ENCODE peak calls at places on chromosomes 3 and 15, in four cellular contexts. One of them, this sample, is unnamed.

GRCh38 chr3:129525341-129525968 is 3.0 kb upstream of the RHO start:
- DNase-seq in NB4: peak; percentile 62
- DNase-seq in omental fat pad: no peak
- DNase-seq in BE2C: no peak
- DNase-seq in this sample: no peak

GRCh38 chr3:62708642-62709041 is 166.6 kb downstream of the CADPS start:
- DNase-seq in NB4: no peak
- DNase-seq in omental fat pad: no peak
- DNase-seq in BE2C: no peak
- DNase-seq in this sample: no peak

GRCh38 chr3:168186293-168186983 is 90.7 kb upstream of the GOLIM4 start:
- DNase-seq in NB4: no peak
- DNase-seq in omental fat pad: no peak
- DNase-seq in BE2C: no peak
- DNase-seq in this sample: no peak

GRCh38 chr15:67803996-67804843 is 21.1 kb upstream of the SKOR1 start:
- DNase-seq in NB4: no peak
- DNase-seq in omental fat pad: no peak
- DNase-seq in BE2C: peak; percentile 60
- DNase-seq in this sample: no peak

GRCh38 chr3:151875759-151876158 is 2.3 kb downstream of the SUCNR1 start:
- DNase-seq in NB4: peak; percentile 95
- DNase-seq in omental fat pad: no peak
- DNase-seq in BE2C: no peak
- DNase-seq in this sample: no peak

GRCh38 chr3:29240887-29241286 is 40.0 kb upstream of the RBMS3 start:
- DNase-seq in NB4: no peak
- DNase-seq in omental fat pad: no peak
- DNase-seq in BE2C: no peak
- DNase-seq in this sample: no peak

GRCh38 chr15:47820047-47820779 is 102.9 kb downstream of the SEMA6D start:
- DNase-seq in NB4: no peak
- DNase-seq in omental fat pad: no peak
- DNase-seq in BE2C: peak; percentile 25
- DNase-seq in this sample: no peak

GRCh38 chr15:22903961-22904534 is 65.6 kb downstream of the NIPA2 start:
- DNase-seq in NB4: no peak
- DNase-seq in omental fat pad: no peak
- DNase-seq in BE2C: peak; percentile 29
- DNase-seq in this sample: no peak

GRCh38 chr15:67852433-67852832 is 12.6 kb upstream of the RNU6-1 start:
- DNase-seq in NB4: no peak
- DNase-seq in omental fat pad: no peak
- DNase-seq in BE2C: no peak
- DNase-seq in this sample: no peak

GRCh38 chr3:42010530-42010929 is 48.6 kb upstream of the ULK4 start:
- DNase-seq in NB4: no peak
- DNase-seq in omental fat pad: no peak
- DNase-seq in BE2C: peak; percentile 23
- DNase-seq in this sample: no peak

GRCh38 chr3:197892162-197892561 is 57.8 kb upstream of the RPL35A start:
- DNase-seq in NB4: no peak
- DNase-seq in omental fat pad: no peak
- DNase-seq in BE2C: no peak
- DNase-seq in this sample: no peak

GRCh38 chr3:139388961-139389551 is 391 bp downstream of the COPB2 start:
- DNase-seq in NB4: no peak
- DNase-seq in omental fat pad: no peak
- DNase-seq in BE2C: no peak
- DNase-seq in this sample: no peak

GRCh38 chr3:115922681-115923347 is 299.5 kb downstream of the GAP43 start:
- DNase-seq in NB4: peak; percentile 12
- DNase-seq in omental fat pad: no peak
- DNase-seq in BE2C: peak; percentile 29
- DNase-seq in this sample: no peak

GRCh38 chr3:43191116-43191515 is 85.2 kb upstream of the POMGNT2 start:
- DNase-seq in NB4: no peak
- DNase-seq in omental fat pad: no peak
- DNase-seq in BE2C: no peak
- DNase-seq in this sample: no peak

GRCh38 chr3:145952541-145952940 is 208.4 kb downstream of the PLOD2 start:
- DNase-seq in NB4: no peak
- DNase-seq in omental fat pad: no peak
- DNase-seq in BE2C: no peak
- DNase-seq in this sample: no peak

GRCh38 chr3:114093596-114093995 is 37.1 kb downstream of the QTRT2 start:
- DNase-seq in NB4: peak; percentile 15
- DNase-seq in omental fat pad: no peak
- DNase-seq in BE2C: no peak
- DNase-seq in this sample: peak; percentile 49

GRCh38 chr3:173653781-173654180 is 256.2 kb downstream of the NLGN1 start:
- DNase-seq in NB4: no peak
- DNase-seq in omental fat pad: no peak
- DNase-seq in BE2C: no peak
- DNase-seq in this sample: no peak

GRCh38 chr3:170792511-170792910 is 77.5 kb downstream of the RPL22L1 start:
- DNase-seq in NB4: no peak
- DNase-seq in omental fat pad: no peak
- DNase-seq in BE2C: no peak
- DNase-seq in this sample: no peak

GRCh38 chr15:78048410-78048946 is 29.0 kb downstream of the TBC1D2B start:
- DNase-seq in NB4: no peak
- DNase-seq in omental fat pad: no peak
- DNase-seq in BE2C: no peak
- DNase-seq in this sample: no peak

GRCh38 chr3:46993292-46993691 is 13.8 kb downstream of the NBEAL2 start:
- DNase-seq in NB4: no peak
- DNase-seq in omental fat pad: no peak
- DNase-seq in BE2C: no peak
- DNase-seq in this sample: no peak

GRCh38 chr15:52013151-52013791 is 5.7 kb upstream of the MAPK6 start:
- DNase-seq in NB4: peak; percentile 76
- DNase-seq in omental fat pad: no peak
- DNase-seq in BE2C: no peak
- DNase-seq in this sample: no peak

GRCh38 chr3:55198554-55198953 is 270.7 kb upstream of the LRTM1 start:
- DNase-seq in NB4: peak; percentile 5
- DNase-seq in omental fat pad: no peak
- DNase-seq in BE2C: no peak
- DNase-seq in this sample: no peak

GRCh38 chr15:70802629-70803028 is 39.3 kb upstream of the UACA start:
- DNase-seq in NB4: no peak
- DNase-seq in omental fat pad: no peak
- DNase-seq in BE2C: no peak
- DNase-seq in this sample: no peak

DNA sequence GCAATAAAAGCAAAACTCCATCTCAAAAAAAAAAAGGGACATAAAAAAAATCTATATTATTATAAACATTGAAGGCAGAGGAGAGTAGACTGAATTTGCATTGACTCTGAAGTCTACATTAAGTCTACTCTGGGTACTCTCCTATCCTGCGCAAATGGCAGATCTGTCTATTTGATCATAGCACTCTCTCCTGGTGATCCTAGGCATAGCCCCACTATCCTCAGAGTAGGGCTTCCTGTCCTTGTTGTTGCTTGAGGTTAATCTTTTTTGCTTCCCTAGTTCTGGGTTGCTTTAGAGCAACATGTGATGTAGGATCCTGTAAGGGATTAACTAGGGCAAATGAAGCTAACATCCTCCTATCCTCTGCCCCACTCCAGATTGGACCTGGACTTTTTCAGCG is 82.1 kb upstream of the LRRFIP2 start:
- DNase-seq in NB4: peak; percentile 26
- DNase-seq in omental fat pad: no peak
- DNase-seq in BE2C: no peak
- DNase-seq in this sample: no peak
- TF ChIP-seq CTCF in NB4: peak; percentile 35
- TF ChIP-seq CTCF in omental fat pad: no peak
- TF ChIP-seq CTCF in BE2C: peak; percentile 22
- TF ChIP-seq CTCF in this sample: no peak

GRCh38 chr15:37794947-37795346 is 139.5 kb upstream of the TMCO5A start:
- DNase-seq in NB4: no peak
- DNase-seq in omental fat pad: no peak
- DNase-seq in BE2C: peak; percentile 16
- DNase-seq in this sample: no peak

GRCh38 chr15:37791693-37792092 is 142.7 kb upstream of the TMCO5A start:
- DNase-seq in NB4: no peak
- DNase-seq in omental fat pad: no peak
- DNase-seq in BE2C: no peak
- DNase-seq in this sample: no peak

GRCh38 chr15:37789881-37790280 is 144.6 kb upstream of the TMCO5A start:
- DNase-seq in NB4: no peak
- DNase-seq in omental fat pad: no peak
- DNase-seq in BE2C: no peak
- DNase-seq in this sample: no peak

GRCh38 chr15:37792351-37792750 is 142.1 kb upstream of the TMCO5A start:
- DNase-seq in NB4: no peak
- DNase-seq in omental fat pad: no peak
- DNase-seq in BE2C: no peak
- DNase-seq in this sample: no peak

GRCh38 chr15:37793851-37794250 is 140.6 kb upstream of the TMCO5A start:
- DNase-seq in NB4: peak; percentile 2
- DNase-seq in omental fat pad: no peak
- DNase-seq in BE2C: peak; percentile 38
- DNase-seq in this sample: no peak
- TF ChIP-seq CTCF in NB4: no peak
- TF ChIP-seq CTCF in omental fat pad: no peak
- TF ChIP-seq CTCF in BE2C: peak; percentile 72
- TF ChIP-seq CTCF in this sample: no peak

DNA sequence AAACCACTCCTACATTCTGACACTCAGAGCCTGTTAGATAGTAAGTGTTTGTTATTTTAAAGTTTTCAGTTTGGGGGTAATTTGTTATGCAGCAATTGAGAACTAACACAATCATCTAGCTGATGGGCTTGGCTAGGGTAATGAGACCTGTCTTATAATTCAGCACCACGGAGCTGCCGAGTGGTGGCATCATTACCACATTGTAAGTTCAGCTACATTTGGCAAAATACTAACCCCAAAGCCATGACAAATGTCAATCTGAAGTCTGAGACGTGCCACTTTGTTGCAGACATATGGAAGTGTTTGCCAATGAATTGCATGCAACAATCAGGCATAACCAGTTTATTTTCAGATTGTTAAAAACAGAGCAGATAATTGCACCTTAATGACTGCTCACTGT is 52.7 kb downstream of the KLHL6 start:
- DNase-seq in NB4: no peak
- DNase-seq in omental fat pad: no peak
- DNase-seq in BE2C: peak; percentile 38
- DNase-seq in this sample: no peak
- TF ChIP-seq CTCF in NB4: no peak
- TF ChIP-seq CTCF in omental fat pad: no peak
- TF ChIP-seq CTCF in BE2C: peak; percentile 58
- TF ChIP-seq CTCF in this sample: no peak

DNA sequence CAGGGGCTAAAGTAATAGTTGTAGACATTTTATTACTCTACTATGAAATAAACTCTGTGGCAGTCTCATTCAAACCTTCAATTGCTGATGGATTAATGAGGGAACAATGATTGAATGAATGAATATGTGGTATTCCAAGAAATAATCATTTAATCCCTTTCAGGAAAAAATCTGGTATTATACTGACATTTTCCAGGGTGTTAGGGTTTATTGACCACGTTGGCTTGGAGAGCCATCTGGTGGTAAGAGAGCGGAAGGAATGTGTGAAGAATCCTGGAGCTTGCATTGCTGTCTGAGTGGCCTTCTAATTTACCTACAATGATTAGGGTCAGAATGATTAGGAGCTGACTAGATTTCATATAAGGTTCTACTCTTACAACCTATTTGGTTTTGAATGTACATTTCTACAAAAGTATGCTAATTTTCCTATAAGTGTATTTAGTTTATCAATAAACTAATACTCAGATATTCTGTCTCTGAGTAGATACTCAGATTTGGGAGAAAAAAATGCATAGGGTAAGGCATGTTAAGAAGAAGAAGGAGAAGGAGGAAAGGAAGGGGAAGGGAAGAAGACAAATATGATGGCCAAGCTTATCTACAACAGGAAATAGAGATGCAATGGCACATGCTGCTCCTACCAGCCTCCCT is 249.9 kb downstream of the ROBO1 start:
- DNase-seq in NB4: peak; percentile 22
- DNase-seq in omental fat pad: no peak
- DNase-seq in BE2C: peak; percentile 43
- DNase-seq in this sample: no peak
- TF ChIP-seq CTCF in NB4: peak; percentile 43
- TF ChIP-seq CTCF in omental fat pad: no peak
- TF ChIP-seq CTCF in BE2C: peak; percentile 94
- TF ChIP-seq CTCF in this sample: peak; percentile 26

DNA sequence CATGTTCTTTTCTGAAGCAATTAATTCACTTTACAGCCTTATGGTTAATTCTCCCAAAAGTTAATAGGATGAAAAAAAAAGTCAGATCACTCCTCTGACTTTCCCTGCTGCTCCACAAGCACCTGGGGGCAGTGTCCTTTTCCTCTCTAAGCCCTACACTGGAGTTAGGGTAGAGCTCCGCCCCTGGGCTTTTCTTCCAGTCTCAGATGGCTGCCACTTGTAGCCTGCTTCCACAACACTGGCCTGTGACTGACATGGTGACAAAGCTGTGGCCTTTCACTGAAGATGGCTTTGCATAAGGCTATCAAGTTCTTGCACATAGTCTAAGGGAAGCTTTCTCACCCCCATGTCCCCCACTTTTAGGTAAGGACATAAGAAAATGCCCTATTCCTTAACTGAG is 1.3 kb upstream of the MON1A start:
- DNase-seq in NB4: peak; percentile 51
- DNase-seq in omental fat pad: no peak
- DNase-seq in BE2C: peak; percentile 49
- DNase-seq in this sample: no peak
- TF ChIP-seq CTCF in NB4: no peak
- TF ChIP-seq CTCF in omental fat pad: no peak
- TF ChIP-seq CTCF in BE2C: peak; percentile 27
- TF ChIP-seq CTCF in this sample: no peak

DNA sequence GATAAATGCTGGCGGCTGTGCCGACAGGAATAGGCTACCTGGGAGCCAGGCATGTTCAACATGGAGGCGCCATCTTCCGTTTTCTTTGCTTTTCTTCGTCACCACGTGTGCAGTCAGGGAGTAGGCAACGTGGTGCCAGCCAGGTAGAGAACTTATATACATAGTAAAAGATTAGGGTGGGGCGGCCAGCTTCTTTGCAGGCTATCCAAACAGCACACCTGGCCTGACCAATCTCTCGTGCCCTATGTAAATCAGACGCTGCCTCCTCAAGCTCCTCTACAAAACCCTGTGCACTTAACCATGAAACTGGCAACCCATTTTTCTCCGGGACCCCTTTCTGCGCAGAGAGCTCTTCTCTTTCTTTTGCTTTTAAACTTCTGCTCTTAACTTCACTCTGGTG is 28.6 kb upstream of the OR5K4 start:
- DNase-seq in NB4: no peak
- DNase-seq in omental fat pad: no peak
- DNase-seq in BE2C: no peak
- DNase-seq in this sample: no peak
- TF ChIP-seq CTCF in NB4: no peak
- TF ChIP-seq CTCF in omental fat pad: no peak
- TF ChIP-seq CTCF in BE2C: no peak
- TF ChIP-seq CTCF in this sample: no peak

This sample was measured in mesothelial cell of epicardium.